ENCODE peak calls at places on chromosomes 4 and X, in ten cellular contexts. Y is body of pancreas, W is sigmoid colon, S is IMR-90, A is NB4, D is breast epithelium, C is suprapubic skin, Q is gastrocnemius medialis, F is HCT116, J is H54. M is an unnamed sample.

GRCh38 chr4:62601737-62602136 is 1401.6 kb downstream of the ADGRL3 start:
- DNase-seq in W (no peak), D (no peak), F (no peak), A (no peak), J (no peak), Q (no peak), S (no peak), C (no peak), Y (no peak), M (no peak)

GRCh38 chrX:68982476-68982875 is 153.7 kb downstream of the EFNB1 start:
- DNase-seq in Y (no peak), J (no peak), D (no peak), F (no peak), S (no peak), C (peak), W (no peak), A (no peak), Q (no peak), M (no peak)

GRCh38 chr4:24704152-24704551 is 91.2 kb upstream of the SOD3 start:
- DNase-seq in F (no peak), W (no peak), J (no peak), Y (no peak), A (no peak), Q (no peak), D (no peak), S (no peak), C (no peak), M (no peak)

GRCh38 chr4:85777908-85778808 is 303.2 kb downstream of the ARHGAP24 start:
- DNase-seq in A (peak), Q (no peak), J (no peak), D (no peak), F (no peak), Y (no peak), S (no peak), C (no peak), W (no peak), M (no peak)

GRCh38 chr4:878796-879729 is 53.1 kb downstream of the GAK start:
- DNase-seq in C (no peak), S (no peak), W (no peak), A (no peak), Q (no peak), D (no peak), Y (no peak), F (no peak), J (no peak), M (no peak)

GRCh38 chr4:11438647-11439046 is 10.0 kb upstream of the HS3ST1 start:
- DNase-seq in Y (no peak), J (no peak), C (no peak), F (no peak), A (no peak), S (no peak), W (no peak), Q (no peak), D (peak), M (no peak)

GRCh38 chr4:158208931-158209640 is 1.2 kb upstream of the TMEM144 start:
- DNase-seq in C (no peak), W (no peak), A (peak), Y (no peak), S (no peak), D (no peak), F (no peak), J (no peak), Q (no peak), M (no peak)

GRCh38 chr4:22897520-22898108 is 204.9 kb downstream of the GBA3 start:
- DNase-seq in F (peak), A (peak), W (no peak), Q (no peak), Y (peak), D (no peak), C (no peak), J (peak), S (peak), M (peak)

GRCh38 chr4:92035666-92036065 is 268.1 kb upstream of the GRID2 start:
- DNase-seq in S (peak), Q (no peak), A (peak), F (no peak), W (no peak), C (no peak), J (no peak), Y (no peak), D (no peak), M (no peak)

GRCh38 chr4:152696764-152697250 is 17.0 kb upstream of the TMEM154 start:
- DNase-seq in F (peak), Q (no peak), Y (no peak), J (peak), C (no peak), W (no peak), D (peak), A (no peak), S (peak), M (no peak)

GRCh38 chr4:110898290-110898689 is 275.4 kb upstream of the PITX2 start:
- DNase-seq in A (no peak), Q (no peak), D (no peak), S (no peak), F (no peak), Y (no peak), W (no peak), J (no peak), C (no peak), M (no peak)

GRCh38 chrX:132505116-132505515 is 16.3 kb upstream of the MBNL3 start:
- DNase-seq in J (no peak), C (no peak), A (no peak), Y (peak), S (no peak), D (no peak), W (no peak), Q (peak), F (no peak), M (peak)

GRCh38 chr4:115664285-115664684 is 550.9 kb upstream of the NDST4 start:
- DNase-seq in D (no peak), C (no peak), Y (no peak), A (no peak), W (no peak), J (no peak), S (no peak), F (no peak), Q (no peak), M (no peak)

GRCh38 chr4:19030048-19030447 is 1008.5 kb upstream of the LCORL start:
- DNase-seq in J (no peak), A (no peak), Q (no peak), S (peak), F (no peak), Y (no peak), W (no peak), D (no peak), C (no peak), M (no peak)

GRCh38 chr4:11182031-11182430 is 246.7 kb downstream of the HS3ST1 start:
- DNase-seq in D (no peak), Y (no peak), W (no peak), J (no peak), C (no peak), S (no peak), Q (no peak), A (no peak), F (no peak), M (no peak)

GRCh38 chr4:10035130-10035529 is 13.8 kb upstream of the SLC2A9 start:
- DNase-seq in F (no peak), A (no peak), J (no peak), D (no peak), Q (no peak), Y (no peak), S (no peak), C (no peak), W (peak), M (no peak)

GRCh38 chrX:96372313-96373046 is 312.2 kb upstream of the DIAPH2 start:
- DNase-seq in D (no peak), F (peak), S (peak), W (no peak), Q (peak), C (no peak), J (peak), A (peak), Y (peak), M (peak)

GRCh38 chrX:152403515-152403914 is 47.6 kb downstream of the GABRA3 start:
- DNase-seq in Q (no peak), W (no peak), A (no peak), D (no peak), S (no peak), Y (no peak), C (no peak), J (no peak), F (no peak), M (no peak)

GRCh38 chr4:113050361-113050760 is 908 bp downstream of the ANK2 start:
- DNase-seq in W (no peak), C (no peak), Q (no peak), F (no peak), Y (no peak), A (no peak), S (no peak), J (no peak), D (no peak), M (no peak)

GRCh38 chrX:2608638-2609430 is 82.3 kb upstream of the CD99 start:
- DNase-seq in Q (peak), S (peak), W (peak), Y (peak), C (peak), J (peak), D (peak), F (peak), A (peak), M (no peak)

GRCh38 chr4:37392540-37393255 is 148.2 kb downstream of the NWD2 start:
- DNase-seq in S (no peak), W (peak), A (no peak), F (peak), C (no peak), Y (peak), D (no peak), J (peak), Q (peak), M (no peak)

GRCh38 chr4:19239565-19239964 is 1012.1 kb upstream of the SLIT2 start:
- DNase-seq in S (peak), D (no peak), W (no peak), A (no peak), F (no peak), Q (no peak), C (no peak), Y (no peak), J (peak), M (no peak)

GRCh38 chr4:27604692-27605091 is 744.1 kb downstream of the STIM2 start:
- DNase-seq in D (no peak), J (no peak), W (no peak), S (no peak), Y (no peak), Q (no peak), C (no peak), A (no peak), F (no peak), M (no peak)

GRCh38 chr4:80266267-80266901 is at the start of gene FGF5:
- DNase-seq in A (peak), W (peak), Y (peak), S (peak), Q (no peak), D (no peak), F (no peak), J (peak), C (peak), M (peak)

GRCh38 chrX:40062525-40063193 is 35.1 kb downstream of the BCOR start:
- DNase-seq in D (no peak), Q (no peak), F (no peak), Y (no peak), S (no peak), C (no peak), A (no peak), J (no peak), W (peak), M (no peak)

GRCh38 chr4:84908876-84909275 is 57.6 kb downstream of the WDFY3 start:
- DNase-seq in S (no peak), D (no peak), F (no peak), Q (no peak), W (no peak), C (no peak), Y (no peak), A (no peak), J (no peak), M (no peak)

GRCh38 chr4:1449833-1450741 is 43.8 kb upstream of the NKX1-1 start:
- DNase-seq in C (peak), Y (no peak), J (no peak), F (no peak), S (no peak), A (peak), W (peak), Q (no peak), D (no peak), M (no peak)

GRCh38 chr4:151436093-151436518 is 27.1 kb downstream of the FHIP1A start:
- DNase-seq in S (peak), F (no peak), C (no peak), D (no peak), Q (peak), W (no peak), A (no peak), J (no peak), Y (no peak), M (no peak)

GRCh38 chr4:139419388-139419914 is 34.5 kb upstream of the RAB33B start:
- DNase-seq in D (peak), S (peak), A (peak), Y (peak), F (no peak), Q (peak), W (peak), J (no peak), C (peak), M (no peak)

GRCh38 chr4:174524242-174524641 is 2.0 kb upstream of the HPGD start:
- DNase-seq in A (no peak), W (no peak), C (no peak), Y (peak), D (no peak), F (no peak), Q (no peak), J (no peak), S (no peak), M (peak)

GRCh38 chr4:150150545-150151156 is 72.4 kb downstream of the DCLK2 start:
- DNase-seq in D (no peak), J (no peak), Y (no peak), A (no peak), S (no peak), W (no peak), C (no peak), F (no peak), Q (no peak), M (no peak)

GRCh38 chr4:80233390-80233789 is 33.1 kb upstream of the FGF5 start:
- DNase-seq in A (no peak), W (no peak), S (no peak), F (no peak), J (no peak), D (no peak), Y (no peak), C (no peak), Q (no peak), M (no peak)

GRCh38 chr4:41181037-41181436 is 33.3 kb downstream of the APBB2 start:
- DNase-seq in A (no peak), Q (no peak), J (no peak), F (no peak), Y (no peak), W (no peak), D (no peak), S (no peak), C (no peak), M (no peak)

GRCh38 chr4:181245326-181245725 is 997.9 kb upstream of the TENM3 start:
- DNase-seq in F (no peak), D (no peak), A (no peak), Q (no peak), C (no peak), Y (no peak), W (no peak), J (no peak), S (no peak), M (no peak)
- TF ChIP-seq POLR2A in F (no peak), D (no peak), A (no peak), Q (no peak), C (no peak), Y (no peak), W (no peak), J (no peak), S (no peak), M (no peak)

DNA sequence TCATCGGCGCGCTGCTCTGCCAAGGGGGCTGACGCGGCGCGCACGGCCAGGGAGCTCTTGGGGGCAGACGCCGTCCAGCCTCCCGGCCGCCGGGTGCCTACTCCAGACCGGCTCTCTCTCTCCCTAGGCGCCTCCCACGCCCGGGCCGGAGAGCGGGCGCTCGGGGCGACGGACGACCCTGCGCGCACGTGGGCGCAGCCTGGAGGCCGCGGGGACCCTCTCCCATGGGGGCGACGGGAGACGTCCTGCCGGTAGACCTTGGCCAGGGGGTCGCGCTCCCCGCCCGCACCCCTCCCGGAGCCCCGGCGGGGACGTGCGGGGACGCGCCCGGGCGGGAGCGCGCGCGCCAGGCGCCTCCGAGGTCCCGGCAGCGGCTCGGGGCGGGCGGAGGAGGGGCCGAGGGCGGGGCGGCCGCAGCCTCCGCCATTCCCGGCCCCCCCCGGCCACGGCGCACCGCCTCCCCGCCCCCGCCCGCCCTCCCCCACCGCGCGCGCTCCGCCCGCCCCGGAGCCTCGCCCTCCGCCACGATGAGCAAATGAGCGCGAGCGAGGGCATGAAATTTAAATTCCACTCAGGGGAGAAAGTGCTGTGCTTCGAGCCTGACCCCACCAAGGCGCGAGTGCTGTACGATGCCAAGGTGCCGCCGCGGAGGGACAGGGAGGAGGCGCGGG is at the start of gene MSL3:
- DNase-seq in C (peak), W (peak), S (peak), D (peak), F (no peak), Q (peak), Y (peak), A (peak), J (peak), M (peak)
- TF ChIP-seq POLR2A in C (no peak), W (no peak), S (peak), D (no peak), F (no peak), Q (peak), Y (peak), A (peak), J (peak), M (peak)

DNA sequence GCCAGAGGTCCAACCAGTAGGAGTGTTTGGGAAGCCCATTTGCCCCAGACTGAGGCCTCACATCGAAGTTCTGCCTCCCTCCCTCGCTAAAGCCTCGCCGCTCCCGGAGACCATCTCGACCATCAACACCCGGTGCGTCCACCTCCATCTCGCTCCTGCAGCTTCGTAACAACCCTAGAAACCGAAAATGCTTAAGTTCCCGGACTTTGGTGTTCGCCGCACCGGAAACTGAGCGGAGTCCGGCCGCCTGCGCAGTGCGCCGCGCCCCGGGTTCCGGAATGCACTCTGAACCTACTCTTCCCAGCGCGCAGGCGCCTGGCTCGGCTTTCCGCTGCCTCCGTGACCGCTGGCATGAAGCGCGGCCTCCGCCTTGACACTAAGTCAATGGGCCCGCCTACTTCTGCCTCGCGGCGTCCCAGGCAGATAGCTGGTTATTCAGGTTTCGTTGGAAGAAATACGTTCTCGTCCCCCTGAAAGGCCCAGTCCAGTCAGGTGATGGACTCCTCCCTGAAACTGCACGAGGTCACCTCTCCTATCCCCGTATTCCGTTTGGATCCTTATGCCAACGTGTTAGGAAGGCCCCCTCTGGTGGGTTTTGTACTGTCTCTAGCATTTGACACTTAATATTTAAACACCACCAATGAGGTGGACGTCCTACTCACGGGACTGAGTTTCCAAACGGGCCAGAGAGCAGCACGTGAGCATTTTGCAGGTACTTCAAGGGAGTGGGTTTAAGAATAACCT is 21.4 kb downstream of the FABP2 start:
- DNase-seq in F (peak), S (peak), Q (peak), D (peak), C (peak), W (peak), A (peak), Y (peak), J (peak), M (no peak)
- TF ChIP-seq POLR2A in F (peak), S (peak), Q (peak), D (peak), C (peak), W (peak), A (peak), Y (peak), J (peak), M (peak)

DNA sequence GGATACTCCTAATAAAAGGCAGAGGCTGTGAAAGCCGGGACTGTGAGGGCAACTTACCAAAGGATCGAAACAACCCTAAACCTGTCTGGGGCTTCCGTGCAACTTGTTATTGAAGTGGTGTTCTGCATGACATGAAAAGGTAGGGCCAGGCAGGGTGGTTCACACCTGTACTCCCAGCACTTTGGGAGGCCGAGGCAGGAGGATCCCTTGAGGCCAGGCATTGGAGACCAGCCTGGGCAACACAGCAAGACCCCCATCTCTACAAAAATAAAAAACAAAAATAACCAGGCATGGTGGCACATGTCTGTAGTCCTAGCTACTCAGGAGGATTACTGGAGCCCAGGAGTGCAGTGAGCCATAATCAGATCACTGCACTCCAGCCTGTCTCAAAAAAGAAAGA is 12.3 kb downstream of the CASP3 start:
- DNase-seq in J (no peak), Y (no peak), C (no peak), W (no peak), F (no peak), D (no peak), Q (no peak), S (no peak), A (no peak), M (no peak)
- TF ChIP-seq POLR2A in J (no peak), Y (no peak), C (no peak), W (no peak), F (no peak), D (no peak), Q (no peak), S (no peak), A (no peak), M (no peak)

DNA sequence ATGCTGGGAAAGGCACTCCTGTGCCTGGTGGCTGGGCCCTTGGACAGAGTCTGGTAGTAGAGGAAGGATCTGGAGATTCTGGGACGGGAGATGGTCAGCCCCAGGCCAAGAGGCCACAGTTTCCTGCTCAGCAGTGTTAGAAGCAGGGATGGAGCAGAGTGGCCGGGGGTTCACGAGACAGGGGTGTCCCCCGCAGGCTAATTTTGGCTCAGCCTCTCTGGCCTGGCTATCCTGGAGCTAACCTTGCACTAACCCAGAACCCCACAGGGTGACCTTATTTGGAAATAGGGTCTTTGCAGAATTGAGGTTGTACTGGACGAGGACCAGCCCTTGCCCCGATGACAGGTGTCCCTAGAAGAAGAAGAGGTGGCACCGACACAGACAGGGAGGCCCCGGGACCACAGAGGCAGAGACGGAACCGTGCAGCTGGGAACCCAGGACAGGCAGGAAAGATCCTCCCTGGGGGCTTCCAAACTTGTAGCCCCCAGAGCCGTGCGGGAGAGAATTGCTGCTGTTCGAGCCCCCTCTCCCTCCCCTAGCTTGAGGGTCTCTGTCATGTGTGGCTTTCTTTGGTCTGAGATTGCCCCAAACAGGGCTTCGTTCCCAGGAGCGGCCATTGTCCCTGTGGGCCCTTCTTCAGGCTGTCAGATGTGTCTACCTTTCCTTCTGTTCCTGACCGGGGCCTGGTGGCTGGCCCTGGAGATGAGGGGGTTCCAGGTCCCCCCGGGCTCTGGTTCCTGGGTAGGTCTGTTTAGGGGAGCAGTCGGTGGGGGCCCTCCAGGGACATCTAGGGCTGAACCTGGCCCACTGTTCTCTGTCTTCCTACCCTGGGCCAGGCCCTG is 49.9 kb upstream of the ADRA2C start:
- DNase-seq in W (no peak), C (peak), Q (no peak), D (no peak), A (no peak), Y (no peak), F (no peak), S (no peak), J (no peak), M (no peak)
- TF ChIP-seq POLR2A in W (no peak), C (no peak), Q (no peak), D (no peak), A (no peak), Y (no peak), F (no peak), S (no peak), J (no peak), M (no peak)

GRCh38 chrX:103254921-103255455 is at the start of gene TCEAL8:
- DNase-seq in Y (peak), F (peak), J (peak), D (peak), Q (peak), S (peak), W (peak), C (peak), A (peak), M (peak)
- TF ChIP-seq POLR2A in Y (peak), F (no peak), J (peak), D (peak), Q (peak), S (no peak), W (peak), C (no peak), A (no peak), M (peak)

GRCh38 chr4:38621831-38622230 is 42.2 kb upstream of the KLF3 start:
- DNase-seq in A (no peak), C (no peak), S (no peak), F (no peak), Y (no peak), W (no peak), D (no peak), Q (no peak), J (no peak), M (no peak)
- TF ChIP-seq POLR2A in A (no peak), C (no peak), S (no peak), F (no peak), Y (no peak), W (no peak), D (no peak), Q (no peak), J (no peak), M (no peak)

M was measured in erythroblast.